ENCODE peak calls at places on chromosomes 16 and 17, in six cellular contexts. L is iris pigment epithelial cell; I is glutamatergic neuron; A is GF-D8; W is stimulated activated naive B cell treated with anti-CD40 and anti-IgM and Interleukin-4, amounts not matched to agents 10 μg/mL and 1 μg/mL and 100 μg/mL, for 72 hours; F is foreskin fibroblast. V is an unnamed sample.

GRCh38 chr17:49707246-49707607 is 537 bp downstream of the SLC35B1 start:
- DNase-seq in L (peak; percentile 31), I (no peak), A (no peak), W (no peak), F (no peak), V (peak; percentile 47)

GRCh38 chr17:1783834-1784611 is 22.2 kb downstream of the SERPINF1 start:
- DNase-seq in L (peak; percentile 79), I (no peak), A (no peak), W (peak; percentile 40), F (peak; percentile 78), V (peak; percentile 72)

GRCh38 chr17:20084621-20085282 is 75.6 kb downstream of the SPECC1 start:
- DNase-seq in L (no peak), I (no peak), A (no peak), W (no peak), F (no peak), V (no peak)

GRCh38 chr16:15900357-15900756 is 12.0 kb upstream of the CEP20 start:
- DNase-seq in L (no peak), I (no peak), A (no peak), W (no peak), F (no peak), V (no peak)

GRCh38 chr17:66578781-66579489 is 256.0 kb upstream of the CACNG5 start:
- DNase-seq in L (no peak), I (peak; percentile 44), A (no peak), W (no peak), F (peak; percentile 21), V (no peak)

GRCh38 chr17:52759864-52760263 is 601.4 kb upstream of the CA10 start:
- DNase-seq in L (no peak), I (no peak), A (no peak), W (no peak), F (no peak), V (no peak)

GRCh38 chr17:79843917-79844815 is 4.9 kb upstream of the CBX4 start:
- DNase-seq in L (peak; percentile 74), I (peak; percentile 68), A (no peak), W (no peak), F (peak; percentile 65), V (peak; percentile 53)

GRCh38 chr16:54883358-54883757 is 47.3 kb upstream of the IRX5 start:
- DNase-seq in L (no peak), I (no peak), A (no peak), W (no peak), F (no peak), V (no peak)

GRCh38 chr16:2236362-2237075 is at the start of gene DNASE1L2:
- DNase-seq in L (peak; percentile 20), I (peak; percentile 67), A (no peak), W (no peak), F (no peak), V (peak; percentile 64)

GRCh38 chr17:64061157-64061898 is 40.9 kb upstream of the ICAM2 start:
- DNase-seq in L (peak; percentile 45), I (no peak), A (no peak), W (peak; percentile 41), F (peak; percentile 50), V (no peak)

GRCh38 chr17:17983376-17983775 is 10.7 kb downstream of the DRC3 start:
- DNase-seq in L (no peak), I (no peak), A (no peak), W (no peak), F (no peak), V (no peak)

GRCh38 chr17:35745246-35745645 is 7.8 kb downstream of the GAS2L2 start:
- DNase-seq in L (no peak), I (no peak), A (no peak), W (no peak), F (no peak), V (no peak)

GRCh38 chr16:58096249-58096648 is 32.9 kb downstream of the CFAP20 start:
- DNase-seq in L (no peak), I (no peak), A (no peak), W (no peak), F (no peak), V (no peak)

GRCh38 chr17:48483471-48484131 is 47.2 kb downstream of the HOXB1 start:
- DNase-seq in L (peak; percentile 98), I (no peak), A (peak; percentile 73), W (peak; percentile 35), F (peak; percentile 97), V (no peak)

GRCh38 chr17:6787081-6787693 is 11.2 kb downstream of the FBXO39 start:
- DNase-seq in L (no peak), I (no peak), A (no peak), W (no peak), F (no peak), V (no peak)

GRCh38 chr17:38733315-38734234 is 3.4 kb downstream of the CISD3 start:
- DNase-seq in L (no peak), I (no peak), A (no peak), W (no peak), F (no peak), V (peak; percentile 56)

GRCh38 chr16:85448557-85449194 is 164.4 kb upstream of the GSE1 start:
- DNase-seq in L (no peak), I (peak; percentile 93), A (peak; percentile 81), W (no peak), F (no peak), V (peak; percentile 76)

GRCh38 chr16:31253642-31254045 is 6.1 kb upstream of the ITGAM start:
- DNase-seq in L (peak; percentile 14), I (no peak), A (peak; percentile 94), W (no peak), F (peak; percentile 6), V (no peak)

GRCh38 chr17:57595942-57596695 is 149.0 kb downstream of the CCDC182 start:
- DNase-seq in L (no peak), I (no peak), A (no peak), W (no peak), F (no peak), V (no peak)

V was measured in NCI-H82.